ENCODE peak calls at places on chromosomes 6 and 20, in six cellular contexts. J, Y, G, F, V and P are unnamed samples.

GRCh38 chr20:17653835-17654648 is 28.0 kb downstream of the RRBP1 start:
- DNase-seq in J (peak; percentile 53), Y (no peak), G (no peak), F (no peak), V (no peak), P (no peak)

GRCh38 chr20:2386516-2387179 is 5.9 kb downstream of the TGM6 start:
- DNase-seq in J (no peak), Y (no peak), G (no peak), F (no peak), V (peak; percentile 54), P (no peak)

GRCh38 chr20:48850257-48850656 is 22.5 kb upstream of the PREX1 start:
- DNase-seq in J (no peak), Y (no peak), G (no peak), F (no peak), V (no peak), P (no peak)

GRCh38 chr6:116218172-116218633 is 35.7 kb downstream of the TSPYL4 start:
- DNase-seq in J (no peak), Y (no peak), G (no peak), F (no peak), V (no peak), P (peak; percentile 24)

GRCh38 chr6:31834704-31835375 is 7.3 kb downstream of the HSPA1B start:
- DNase-seq in J (peak; percentile 81), Y (no peak), G (peak; percentile 82), F (no peak), V (peak; percentile 59), P (no peak)

GRCh38 chr6:3744901-3745470 is 6.5 kb downstream of the PXDC1 start:
- DNase-seq in J (no peak), Y (no peak), G (no peak), F (no peak), V (no peak), P (no peak)

GRCh38 chr6:53795254-53795701 is 473 bp downstream of the LRRC1 start:
- DNase-seq in J (no peak), Y (no peak), G (no peak), F (no peak), V (no peak), P (peak; percentile 68)

GRCh38 chr20:58709703-58710039 is 17.1 kb downstream of the NPEPL1 start:
- DNase-seq in J (peak; percentile 33), Y (no peak), G (no peak), F (no peak), V (no peak), P (no peak)

GRCh38 chr6:6915813-6916547 is 191.8 kb upstream of the RREB1 start:
- DNase-seq in J (no peak), Y (no peak), G (peak; percentile 24), F (no peak), V (no peak), P (no peak)

GRCh38 chr6:153031335-153031955 is 28.9 kb upstream of the MTRF1L start:
- DNase-seq in J (no peak), Y (no peak), G (no peak), F (no peak), V (no peak), P (peak; percentile 67)

GRCh38 chr6:31267504-31268371 is 4.2 kb downstream of the HLA-C start:
- DNase-seq in J (no peak), Y (no peak), G (peak; percentile 25), F (no peak), V (no peak), P (no peak)

GRCh38 chr20:54649511-54649962 is 174.1 kb downstream of the DOK5 start:
- DNase-seq in J (peak; percentile 74), Y (peak; percentile 82), G (peak; percentile 42), F (no peak), V (peak; percentile 60), P (peak; percentile 95)

GRCh38 chr6:75098709-75099108 is 107.1 kb downstream of the COL12A1 start:
- DNase-seq in J (no peak), Y (no peak), G (no peak), F (peak; percentile 28), V (peak; percentile 66), P (peak; percentile 55)

GRCh38 chr20:38658879-38659612 is 57.4 kb downstream of the ARHGAP40 start:
- DNase-seq in J (no peak), Y (peak; percentile 87), G (no peak), F (no peak), V (no peak), P (peak; percentile 71)

GRCh38 chr6:3501826-3502505 is 45.1 kb upstream of the SLC22A23 start:
- DNase-seq in J (no peak), Y (no peak), G (no peak), F (no peak), V (no peak), P (no peak)

GRCh38 chr20:36085686-36086267 is 68.8 kb upstream of the EPB41L1 start:
- DNase-seq in J (no peak), Y (peak; percentile 43), G (no peak), F (no peak), V (peak; percentile 91), P (peak; percentile 98)

GRCh38 chr6:137409378-137409777 is 84.8 kb downstream of the OLIG3 start:
- DNase-seq in J (no peak), Y (no peak), G (no peak), F (no peak), V (no peak), P (no peak)

GRCh38 chr20:4782373-4782772 is 60.7 kb downstream of the PRND start:
- DNase-seq in J (no peak), Y (no peak), G (no peak), F (no peak), V (no peak), P (peak; percentile 11)

GRCh38 chr20:21183722-21184121 is 57.8 kb downstream of the KIZ start:
- DNase-seq in J (no peak), Y (no peak), G (no peak), F (no peak), V (peak; percentile 71), P (peak; percentile 36)

GRCh38 chr6:26520088-26520839 is 17.9 kb upstream of the HMGN4 start:
- DNase-seq in J (peak; percentile 77), Y (no peak), G (no peak), F (no peak), V (no peak), P (peak; percentile 67)

GRCh38 chr6:118889163-118889562 is 4.8 kb upstream of the ASF1A start:
- DNase-seq in J (no peak), Y (no peak), G (peak; percentile 40), F (no peak), V (no peak), P (no peak)

GRCh38 chr20:37562695-37563480 is 35.2 kb upstream of the BLCAP start:
- DNase-seq in J (no peak), Y (no peak), G (no peak), F (no peak), V (no peak), P (no peak)

GRCh38 chr6:5731435-5731834 is 275.3 kb downstream of the NRN1 start:
- DNase-seq in J (no peak), Y (no peak), G (no peak), F (no peak), V (no peak), P (no peak)

GRCh38 chr6:119627908-119628669 is 278.5 kb upstream of the MAN1A1 start:
- DNase-seq in J (no peak), Y (no peak), G (no peak), F (no peak), V (peak; percentile 39), P (no peak)

GRCh38 chr20:9460518-9460917 is 53.9 kb upstream of the LAMP5 start:
- DNase-seq in J (no peak), Y (no peak), G (no peak), F (no peak), V (no peak), P (no peak)

GRCh38 chr6:41376176-41376575 is 40.8 kb downstream of the NCR2 start:
- DNase-seq in J (no peak), Y (no peak), G (no peak), F (no peak), V (no peak), P (no peak)

GRCh38 chr6:146312606-146313005 is 231.0 kb upstream of the RAB32 start:
- DNase-seq in J (no peak), Y (no peak), G (no peak), F (no peak), V (no peak), P (no peak)

GRCh38 chr6:43355862-43356590 is 13.4 kb downstream of the ZNF318 start:
- DNase-seq in J (no peak), Y (peak; percentile 40), G (no peak), F (no peak), V (no peak), P (peak; percentile 55)

GRCh38 chr20:51554538-51555165 is 12.1 kb upstream of the NFATC2 start:
- DNase-seq in J (no peak), Y (no peak), G (no peak), F (no peak), V (peak; percentile 67), P (no peak)

GRCh38 chr6:48032156-48032555 is 78.8 kb downstream of the PTCHD4 start:
- DNase-seq in J (no peak), Y (no peak), G (no peak), F (no peak), V (no peak), P (no peak)

GRCh38 chr6:143806282-143807102 is 36.6 kb upstream of the LTV1 start:
- DNase-seq in J (no peak), Y (no peak), G (no peak), F (no peak), V (peak; percentile 38), P (no peak)

GRCh38 chr6:80457044-80457933 is 350.8 kb downstream of the BCKDHB start:
- DNase-seq in J (peak; percentile 71), Y (no peak), G (no peak), F (peak; percentile 59), V (peak; percentile 86), P (no peak)

GRCh38 chr6:36625161-36625919 is 31.2 kb downstream of the SRSF3 start:
- DNase-seq in J (peak; percentile 45), Y (no peak), G (no peak), F (no peak), V (no peak), P (no peak)

GRCh38 chr6:45845546-45845945 is 170.1 kb downstream of the CLIC5 start:
- DNase-seq in J (no peak), Y (no peak), G (no peak), F (no peak), V (no peak), P (no peak)

GRCh38 chr20:35329435-35330139 is 37.4 kb upstream of the FAM83C start:
- DNase-seq in J (no peak), Y (peak; percentile 84), G (peak; percentile 38), F (no peak), V (peak; percentile 63), P (peak; percentile 87)

GRCh38 chr6:113211185-113211584 is 646.0 kb upstream of the MARCKS start:
- DNase-seq in J (no peak), Y (no peak), G (no peak), F (no peak), V (no peak), P (no peak)

GRCh38 chr6:56268266-56268665 is 20.9 kb upstream of the COL21A1 start:
- DNase-seq in J (no peak), Y (no peak), G (no peak), F (no peak), V (no peak), P (no peak)

GRCh38 chr6:3324262-3324942 is 65.7 kb downstream of the PSMG4 start:
- DNase-seq in J (no peak), Y (no peak), G (no peak), F (no peak), V (peak; percentile 95), P (no peak)

GRCh38 chr6:118704911-118705310 is 53.5 kb upstream of the CEP85L start:
- DNase-seq in J (no peak), Y (no peak), G (no peak), F (no peak), V (no peak), P (no peak)